ENCODE peak calls at places on chromosome 17, in four cellular contexts. M is IMR-90, G is H9, Z is DND-41. Y is an unnamed sample.

GRCh38 chr17:40447148-40447644 is 3.9 kb downstream of the IGFBP4 start:
- DNase-seq in M (no peak), G (no peak), Z (no peak), Y (no peak)

GRCh38 chr17:17422217-17422610 is 54.6 kb upstream of the MED9 start:
- DNase-seq in M (no peak), G (no peak), Z (no peak), Y (no peak)

GRCh38 chr17:55617441-55617840 is 105.2 kb downstream of the TMEM100 start:
- DNase-seq in M (no peak), G (no peak), Z (no peak), Y (no peak)

GRCh38 chr17:28226563-28226962 is 92.4 kb upstream of the TMEM97 start:
- DNase-seq in M (no peak), G (no peak), Z (no peak), Y (no peak)

GRCh38 chr17:73482674-73483293 is 161.5 kb downstream of the SDK2 start:
- DNase-seq in M (no peak), G (no peak), Z (no peak), Y (no peak)

GRCh38 chr17:50527949-50528474 is 4.5 kb upstream of the EPN3 start:
- DNase-seq in M (no peak), G (no peak), Z (no peak), Y (no peak)

GRCh38 chr17:27069842-27070508 is 223.9 kb upstream of the WSB1 start:
- DNase-seq in M (no peak), G (no peak), Z (no peak), Y (no peak)

GRCh38 chr17:62692721-62693431 is 65.4 kb downstream of the MRC2 start:
- DNase-seq in M (no peak), G (peak), Z (no peak), Y (peak)

GRCh38 chr17:48241131-48241591 is 133.6 kb downstream of the SNX11 start:
- DNase-seq in M (peak), G (no peak), Z (no peak), Y (no peak)

GRCh38 chr17:12959441-12959840 is 58.4 kb downstream of the ELAC2 start:
- DNase-seq in M (peak), G (no peak), Z (no peak), Y (no peak)

GRCh38 chr17:74809031-74809430 is 32.9 kb upstream of the NAT9 start:
- DNase-seq in M (no peak), G (no peak), Z (no peak), Y (no peak)

GRCh38 chr17:74417178-74418045 is 14.5 kb upstream of the GPRC5C start:
- DNase-seq in M (no peak), G (peak), Z (no peak), Y (peak)

GRCh38 chr17:2819921-2820501 is 23.8 kb downstream of the RAP1GAP2 start:
- DNase-seq in M (no peak), G (no peak), Z (no peak), Y (no peak)

GRCh38 chr17:17763136-17763535 is 73.7 kb downstream of the SREBF1 start:
- DNase-seq in M (no peak), G (no peak), Z (no peak), Y (no peak)

GRCh38 chr17:19004601-19005441 is at the start of gene FAM83G:
- DNase-seq in M (peak), G (peak), Z (no peak), Y (peak)

GRCh38 chr17:60863892-60864673 is 186.4 kb downstream of the BCAS3 start:
- DNase-seq in M (peak), G (no peak), Z (no peak), Y (no peak)

GRCh38 chr17:62824290-62825135 is 16.4 kb upstream of the MARCHF10 start:
- DNase-seq in M (peak), G (peak), Z (no peak), Y (no peak)

GRCh38 chr17:46962374-46962790 is 16.7 kb downstream of the RPRML start:
- DNase-seq in M (peak), G (no peak), Z (no peak), Y (no peak)

GRCh38 chr17:82097187-82097918 is 683 bp downstream of the FASN start:
- DNase-seq in M (peak), G (no peak), Z (peak), Y (peak)

GRCh38 chr17:74339537-74340195 is 13.6 kb downstream of the KIF19 start:
- DNase-seq in M (no peak), G (no peak), Z (no peak), Y (peak)

GRCh38 chr17:47465165-47465564 is 65.7 kb upstream of the NPEPPS start:
- DNase-seq in M (no peak), G (no peak), Z (no peak), Y (no peak)

GRCh38 chr17:14080847-14081251 is 11.5 kb downstream of the COX10 start:
- DNase-seq in M (no peak), G (no peak), Z (no peak), Y (no peak)

GRCh38 chr17:44221072-44221861 is 1.8 kb upstream of the UBTF start:
- DNase-seq in M (peak), G (peak), Z (peak), Y (peak)

GRCh38 chr17:42908872-42909700 is 8.5 kb downstream of the G6PC1 start:
- DNase-seq in M (peak), G (no peak), Z (no peak), Y (no peak)

GRCh38 chr17:3475812-3476686 is at the start of gene ASPA:
- DNase-seq in M (peak), G (no peak), Z (no peak), Y (no peak)

GRCh38 chr17:30954046-30954805 is 16.6 kb upstream of the RNF135 start:
- DNase-seq in M (peak), G (no peak), Z (no peak), Y (no peak)

GRCh38 chr17:69269174-69269998 is 40.8 kb upstream of the ABCA10 start:
- DNase-seq in M (peak), G (no peak), Z (no peak), Y (no peak)

GRCh38 chr17:65131946-65132345 is 5.2 kb upstream of the RGS9 start:
- DNase-seq in M (peak), G (no peak), Z (no peak), Y (no peak)

GRCh38 chr17:28871056-28871579 is 16.3 kb downstream of the ERAL1 start:
- DNase-seq in M (no peak), G (no peak), Z (peak), Y (no peak)

GRCh38 chr17:43327834-43328420 is 70.9 kb upstream of the ARL4D start:
- DNase-seq in M (no peak), G (no peak), Z (no peak), Y (no peak)

GRCh38 chr17:16449121-16449570 is 33.8 kb downstream of the TRPV2 start:
- DNase-seq in M (peak), G (no peak), Z (no peak), Y (peak)

GRCh38 chr17:73293480-73293911 is 18.3 kb downstream of the CDC42EP4 start:
- DNase-seq in M (peak), G (no peak), Z (no peak), Y (no peak)

GRCh38 chr17:33385713-33386112 is 92.6 kb upstream of the ASIC2 start:
- DNase-seq in M (no peak), G (no peak), Z (no peak), Y (no peak)

GRCh38 chr17:36183001-36183810 is 6.8 kb upstream of the TBC1D3B start:
- DNase-seq in M (peak), G (peak), Z (no peak), Y (peak)

GRCh38 chr17:81543339-81543675 is 8.8 kb downstream of the FAAP100 start:
- DNase-seq in M (no peak), G (no peak), Z (no peak), Y (no peak)

GRCh38 chr17:45992904-45993303 is 6.1 kb upstream of the STH start:
- DNase-seq in M (no peak), G (no peak), Z (no peak), Y (no peak)

GRCh38 chr17:19371259-19372003 is 6.9 kb upstream of the MAPK7 start:
- DNase-seq in M (no peak), G (no peak), Z (no peak), Y (no peak)

GRCh38 chr17:31248986-31249385 is 48.1 kb downstream of the OMG start:
- DNase-seq in M (peak), G (no peak), Z (no peak), Y (no peak)

GRCh38 chr17:5874486-5874885 is 195.7 kb upstream of the WSCD1 start:
- DNase-seq in M (no peak), G (peak), Z (no peak), Y (no peak)

GRCh38 chr17:27895110-27895895 is 2.1 kb upstream of the LYRM9 start:
- DNase-seq in M (no peak), G (no peak), Z (no peak), Y (no peak)

GRCh38 chr17:77445908-77446535 is 305.3 kb downstream of the SEC14L1 start:
- DNase-seq in M (peak), G (no peak), Z (peak), Y (peak)
- H3K9ac ChIP-seq in M (no peak), G (no peak), Z (peak), Y (peak)

GRCh38 chr17:79038545-79039135 is 14.7 kb downstream of the C1QTNF1 start:
- DNase-seq in M (peak), G (no peak), Z (no peak), Y (no peak)

GRCh38 chr17:79041723-79042420 is 17.9 kb downstream of the C1QTNF1 start:
- DNase-seq in M (peak), G (no peak), Z (no peak), Y (no peak)

GRCh38 chr17:79036609-79037008 is 12.6 kb downstream of the C1QTNF1 start:
- DNase-seq in M (peak), G (no peak), Z (no peak), Y (no peak)

GRCh38 chr17:79041041-79041570 is 17.1 kb downstream of the C1QTNF1 start:
- DNase-seq in M (no peak), G (no peak), Z (no peak), Y (no peak)

GRCh38 chr17:79039171-79039570 is 15.2 kb downstream of the C1QTNF1 start:
- DNase-seq in M (no peak), G (no peak), Z (no peak), Y (no peak)
- H3K9ac ChIP-seq in M (no peak), G (no peak), Z (no peak), Y (no peak)

DNA sequence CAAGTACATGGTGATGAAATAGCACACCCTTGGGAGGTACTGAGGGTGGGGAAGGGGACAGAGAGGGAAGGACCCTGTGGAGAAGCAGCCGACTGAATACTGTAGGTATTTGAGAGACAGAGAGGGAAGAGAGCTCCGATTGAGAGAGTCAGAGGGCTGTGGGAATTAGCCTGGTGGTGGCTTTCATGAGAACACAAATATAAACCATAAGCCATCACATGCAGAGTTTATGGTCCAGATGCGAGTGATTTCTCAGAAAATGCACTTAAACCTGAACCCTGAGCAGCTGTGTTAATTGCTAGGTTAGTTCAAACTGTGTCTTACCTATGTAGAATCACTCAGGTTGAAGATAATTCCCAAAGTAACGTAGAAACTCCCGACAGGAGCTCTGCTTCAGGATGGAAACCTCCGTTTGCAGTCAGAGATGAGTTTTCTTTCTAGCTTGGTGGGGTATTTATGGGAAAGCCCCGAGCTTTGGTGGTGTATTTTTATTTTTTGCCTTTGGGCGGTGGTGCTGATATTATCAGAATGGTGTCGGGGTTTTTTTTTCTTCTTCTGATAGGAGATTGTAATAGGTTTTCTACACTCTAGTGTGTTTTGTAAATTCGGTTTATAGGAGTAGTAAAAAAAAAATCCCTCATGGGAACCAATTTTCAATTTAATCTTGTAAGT is 185.0 kb upstream of the CACNG5 start:
- DNase-seq in M (no peak), G (no peak), Z (no peak), Y (no peak)
- H3K9ac ChIP-seq in M (no peak), G (no peak), Z (no peak), Y (no peak)

GRCh38 chr17:77829871-77830799 is 128.4 kb upstream of the TNRC6C start:
- DNase-seq in M (peak), G (no peak), Z (no peak), Y (no peak)

GRCh38 chr17:77833769-77834168 is 124.7 kb upstream of the TNRC6C start:
- DNase-seq in M (no peak), G (no peak), Z (no peak), Y (no peak)

GRCh38 chr17:77831497-77832179 is 126.9 kb upstream of the TNRC6C start:
- DNase-seq in M (peak), G (no peak), Z (no peak), Y (no peak)

GRCh38 chr17:77830816-77831490 is 127.5 kb upstream of the TNRC6C start:
- DNase-seq in M (no peak), G (no peak), Z (no peak), Y (no peak)

GRCh38 chr17:77832180-77832560 is 126.3 kb upstream of the TNRC6C start:
- DNase-seq in M (no peak), G (no peak), Z (no peak), Y (no peak)
- H3K9ac ChIP-seq in M (no peak), G (no peak), Z (no peak), Y (no peak)

GRCh38 chr17:80503921-80504320 is 27.5 kb upstream of the NPTX1 start:
- DNase-seq in M (no peak), G (no peak), Z (no peak), Y (no peak)
- H3K9ac ChIP-seq in M (no peak), G (no peak), Z (no peak), Y (no peak)

GRCh38 chr17:66441012-66441703 is 138.7 kb downstream of the PRKCA start:
- DNase-seq in M (no peak), G (no peak), Z (no peak), Y (peak)
- H3K9ac ChIP-seq in M (no peak), G (no peak), Z (no peak), Y (peak)

DNA sequence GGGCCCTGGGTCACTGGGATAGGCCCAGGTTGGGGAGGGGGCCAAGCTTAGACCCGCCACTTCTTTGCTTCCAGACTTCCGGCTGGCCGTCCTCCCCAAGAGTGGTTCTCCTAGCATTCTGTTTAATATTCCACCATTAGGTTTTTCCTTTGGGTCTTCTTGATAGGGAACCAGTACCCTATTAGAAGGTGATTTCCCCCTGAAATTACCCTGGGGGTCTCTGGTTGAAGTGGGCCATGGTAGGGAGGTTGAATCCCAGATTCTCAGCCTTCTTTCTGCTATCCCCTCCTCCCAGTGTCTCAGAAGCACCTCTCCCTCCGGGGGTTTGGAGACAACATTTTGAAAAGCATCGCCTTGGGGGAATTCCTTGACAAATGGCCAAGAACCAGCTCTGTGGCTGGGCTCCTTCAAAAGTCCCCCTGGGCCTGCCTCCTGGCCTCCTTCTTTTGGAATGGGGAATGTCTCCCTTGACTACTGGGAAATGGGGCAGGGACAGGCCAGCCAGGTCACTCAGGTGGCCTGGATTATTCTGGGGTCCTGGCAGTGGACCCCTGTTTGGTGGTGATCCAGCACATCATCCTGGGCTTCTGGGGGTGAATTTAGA is 5.7 kb downstream of the LASP1 start:
- DNase-seq in M (no peak), G (peak), Z (no peak), Y (no peak)
- H3K9ac ChIP-seq in M (no peak), G (no peak), Z (no peak), Y (no peak)

GRCh38 chr17:71110326-71110725 is 941.0 kb downstream of the KCNJ2 start:
- DNase-seq in M (no peak), G (no peak), Z (no peak), Y (no peak)
- H3K9ac ChIP-seq in M (no peak), G (no peak), Z (no peak), Y (no peak)

DNA sequence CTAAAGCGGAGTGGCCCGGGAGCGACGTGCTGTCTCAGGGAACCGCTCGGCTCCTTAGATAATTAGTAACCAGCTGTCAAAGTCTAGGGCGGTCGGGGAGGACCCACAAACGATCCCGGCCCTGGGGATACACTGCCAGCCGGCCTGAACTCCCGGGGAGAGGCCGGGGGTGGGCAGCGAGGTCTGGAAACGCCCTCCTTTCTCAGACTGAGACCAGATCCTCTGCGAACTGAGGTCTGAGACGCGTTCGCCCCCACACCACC is 1.3 kb downstream of the HNF1B start:
- DNase-seq in M (no peak), G (peak), Z (no peak), Y (no peak)
- H3K9ac ChIP-seq in M (no peak), G (no peak), Z (no peak), Y (no peak)

GRCh38 chr17:76506408-76507328 is 5.4 kb upstream of the RHBDF2 start:
- DNase-seq in M (peak), G (peak), Z (peak), Y (peak)
- H3K9ac ChIP-seq in M (no peak), G (no peak), Z (no peak), Y (no peak)

Y was measured in Karpas-422.